ENCODE peak calls at places on chromosomes 3 and 15, in five cellular contexts. T, G, V, U and N are unnamed samples.

GRCh38 chr3:183180105-183180763 is 17.7 kb upstream of the LAMP3 start:
- DNase-seq in T (peak; percentile 25), G (no peak), V (no peak), U (no peak), N (no peak)

GRCh38 chr15:84982301-84982920 is 755 bp downstream of the PDE8A start:
- DNase-seq in T (peak; percentile 82), G (peak; percentile 18), V (peak; percentile 22), U (peak; percentile 58), N (peak; percentile 82)

GRCh38 chr3:9498781-9499180 is 54.8 kb downstream of the LHFPL4 start:
- DNase-seq in T (no peak), G (no peak), V (no peak), U (no peak), N (no peak)

GRCh38 chr3:150264560-150264959 is 143.5 kb upstream of the TSC22D2 start:
- DNase-seq in T (no peak), G (no peak), V (no peak), U (no peak), N (no peak)

GRCh38 chr3:178518660-178519396 is 17.4 kb upstream of the KCNMB2 start:
- DNase-seq in T (no peak), G (no peak), V (peak; percentile 24), U (peak; percentile 9), N (no peak)

GRCh38 chr3:63724987-63725386 is 72.5 kb downstream of the SNTN start:
- DNase-seq in T (no peak), G (peak; percentile 87), V (peak; percentile 93), U (no peak), N (no peak)

GRCh38 chr15:28974142-28974541 is 88.4 kb downstream of the APBA2 start:
- DNase-seq in T (no peak), G (no peak), V (no peak), U (no peak), N (no peak)

GRCh38 chr3:149479621-149480325 is 5.3 kb downstream of the TM4SF4 start:
- DNase-seq in T (no peak), G (peak; percentile 31), V (no peak), U (peak; percentile 90), N (peak; percentile 83)

GRCh38 chr3:177106184-177106583 is 91.1 kb downstream of the TBL1XR1 start:
- DNase-seq in T (no peak), G (no peak), V (no peak), U (no peak), N (no peak)

GRCh38 chr3:129827765-129828164 is 65.7 kb downstream of the TMCC1 start:
- DNase-seq in T (no peak), G (no peak), V (no peak), U (no peak), N (no peak)

GRCh38 chr3:5565026-5565425 is 377.5 kb downstream of the EDEM1 start:
- DNase-seq in T (no peak), G (peak; percentile 3), V (no peak), U (peak; percentile 2), N (no peak)

GRCh38 chr3:147049901-147050300 is 356.4 kb downstream of the ZIC4 start:
- DNase-seq in T (no peak), G (no peak), V (no peak), U (no peak), N (no peak)

GRCh38 chr3:69354948-69355347 is 30.9 kb downstream of the FRMD4B start:
- DNase-seq in T (no peak), G (no peak), V (peak; percentile 42), U (peak; percentile 79), N (no peak)

GRCh38 chr3:178671261-178672191 is 135.3 kb downstream of the KCNMB2 start:
- DNase-seq in T (no peak), G (peak; percentile 34), V (peak; percentile 89), U (no peak), N (no peak)

GRCh38 chr3:21826416-21826815 is 75.4 kb upstream of the ZNF385D start:
- DNase-seq in T (no peak), G (no peak), V (no peak), U (no peak), N (no peak)

GRCh38 chr3:128229077-128229837 is 76.0 kb downstream of the EEFSEC start:
- DNase-seq in T (no peak), G (no peak), V (no peak), U (no peak), N (no peak)

GRCh38 chr15:41881550-41881924 is 12.3 kb downstream of the SPTBN5 start:
- DNase-seq in T (peak; percentile 80), G (no peak), V (no peak), U (no peak), N (no peak)

GRCh38 chr15:41881925-41882688 is 11.7 kb downstream of the SPTBN5 start:
- DNase-seq in T (no peak), G (no peak), V (no peak), U (no peak), N (no peak)

GRCh38 chr15:41882689-41883483 is 11.0 kb downstream of the SPTBN5 start:
- DNase-seq in T (peak; percentile 70), G (no peak), V (no peak), U (no peak), N (no peak)

GRCh38 chr15:41884458-41884857 is 9.4 kb downstream of the SPTBN5 start:
- DNase-seq in T (peak; percentile 89), G (no peak), V (no peak), U (no peak), N (no peak)

GRCh38 chr15:41883484-41883825 is 10.4 kb downstream of the SPTBN5 start:
- DNase-seq in T (peak; percentile 78), G (no peak), V (no peak), U (no peak), N (no peak)
- H3K4me1 ChIP-seq in T (no peaks in the 10 kb centered on the region), G (peaks cover 2% of the 10 kb centered on the region), V (no peaks in the 10 kb centered on the region), U (no peaks in the 10 kb centered on the region), N (peaks cover 3% of the 10 kb centered on the region)

DNA sequence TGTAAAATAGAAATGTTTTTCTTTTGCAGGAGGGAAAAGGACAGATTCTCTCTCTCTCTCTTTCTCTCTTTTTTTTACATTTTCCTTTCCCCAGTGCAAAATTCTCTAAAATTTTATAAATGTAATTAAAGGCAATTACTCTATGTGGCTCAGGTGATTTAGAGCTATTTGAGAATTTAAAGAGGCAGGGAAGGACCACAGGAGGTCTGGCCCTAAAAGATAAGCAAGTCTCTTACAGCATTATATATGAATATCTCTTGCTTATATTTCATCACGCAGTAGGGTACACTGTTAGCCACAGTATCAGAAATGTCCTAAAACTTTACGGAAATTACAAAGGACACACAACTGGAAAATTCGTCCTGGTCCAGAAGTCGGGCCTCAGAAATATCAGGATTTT is 70.5 kb upstream of the PPIB start:
- DNase-seq in T (no peak), G (no peak), V (no peak), U (no peak), N (no peak)
- H3K4me1 ChIP-seq in T (no peaks in the 10 kb centered on the region), G (peaks cover 6% of the 10 kb centered on the region), V (peaks cover 11% of the 10 kb centered on the region), U (peaks cover 6% of the 10 kb centered on the region), N (no peaks in the 10 kb centered on the region)

DNA sequence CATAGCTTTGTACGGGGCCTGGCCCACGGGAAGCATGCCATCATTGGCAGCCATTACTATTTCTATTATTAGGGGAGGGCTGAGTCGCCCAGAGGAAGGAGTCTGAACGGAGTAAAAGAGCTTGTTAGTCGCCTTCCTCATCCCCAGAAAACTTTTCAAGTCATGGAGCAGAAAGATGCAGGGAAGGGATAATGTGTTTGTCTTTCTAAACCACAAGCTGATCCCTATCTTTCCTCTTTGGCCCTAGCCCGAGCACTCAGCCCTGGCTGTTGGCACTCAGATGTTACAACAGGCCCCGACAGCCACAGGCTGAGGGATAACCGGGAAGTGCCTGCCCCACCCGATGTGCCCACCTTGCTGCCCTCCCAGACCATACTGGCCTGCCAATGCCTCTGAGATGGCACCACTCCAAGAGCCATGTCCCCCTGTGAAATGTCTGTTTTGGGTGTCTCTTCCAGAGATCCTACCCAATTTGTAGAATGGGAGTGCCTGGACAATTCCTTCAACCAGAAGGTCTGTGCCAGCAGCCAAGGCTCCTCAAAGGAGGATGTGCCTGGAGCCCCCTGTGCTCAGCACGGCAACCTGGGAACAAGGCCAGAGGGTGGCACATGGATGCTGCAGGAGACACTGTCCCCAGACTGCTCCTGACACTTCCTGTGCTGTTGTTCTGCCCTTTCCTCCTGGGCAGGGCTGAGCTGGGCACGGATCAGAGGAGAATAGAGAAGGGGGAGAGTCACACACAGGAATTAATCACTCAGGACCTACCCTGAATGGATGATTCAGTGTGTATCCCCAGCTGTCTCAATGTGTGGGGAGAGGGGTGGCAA is 10.8 kb downstream of the PAK6 start:
- DNase-seq in T (no peak), G (peak; percentile 37), V (peak; percentile 56), U (no peak), N (peak; percentile 59)
- H3K4me1 ChIP-seq in T (no peaks in the 10 kb centered on the region), G (peaks cover 2% of the 10 kb centered on the region), V (peaks cover 27% of the 10 kb centered on the region), U (peaks cover 11% of the 10 kb centered on the region), N (peaks cover 10% of the 10 kb centered on the region)

GRCh38 chr15:81326466-81327212 is 2.7 kb upstream of the STARD5 start:
- DNase-seq in T (no peak), G (peak; percentile 38), V (no peak), U (no peak), N (no peak)

GRCh38 chr15:81329446-81329845 is 5.5 kb upstream of the STARD5 start:
- DNase-seq in T (no peak), G (no peak), V (no peak), U (no peak), N (no peak)

GRCh38 chr15:81323944-81324881 is at the start of gene STARD5:
- DNase-seq in T (peak; percentile 100), G (peak; percentile 96), V (peak; percentile 91), U (peak; percentile 97), N (peak; percentile 99)

GRCh38 chr15:81330351-81331085 is 6.6 kb upstream of the STARD5 start:
- DNase-seq in T (no peak), G (no peak), V (no peak), U (no peak), N (no peak)

DNA sequence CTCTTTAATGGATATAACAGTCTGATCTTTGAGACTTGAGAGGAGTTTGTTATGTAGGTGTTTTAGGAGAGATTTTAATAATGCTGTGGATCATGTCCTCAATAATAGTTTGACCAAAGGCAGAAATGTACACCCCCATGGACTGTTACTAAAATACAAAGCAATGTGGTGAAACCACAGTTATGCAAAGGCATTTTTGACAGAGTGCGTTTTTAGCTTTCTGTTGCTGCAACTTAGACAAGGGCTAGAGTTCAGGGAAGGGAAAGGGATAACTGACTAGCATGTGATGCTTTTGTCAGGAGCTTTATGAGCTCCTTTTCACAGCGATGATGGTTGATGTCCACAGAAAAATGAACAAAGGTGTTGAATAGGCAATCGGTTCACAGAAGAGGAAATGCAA is 3.6 kb upstream of the STARD5 start:
- DNase-seq in T (no peak), G (peak; percentile 91), V (no peak), U (no peak), N (no peak)
- H3K4me1 ChIP-seq in T (no peaks in the 10 kb centered on the region), G (peaks cover 25% of the 10 kb centered on the region), V (no peaks in the 10 kb centered on the region), U (peaks cover 8% of the 10 kb centered on the region), N (no peaks in the 10 kb centered on the region)

DNA sequence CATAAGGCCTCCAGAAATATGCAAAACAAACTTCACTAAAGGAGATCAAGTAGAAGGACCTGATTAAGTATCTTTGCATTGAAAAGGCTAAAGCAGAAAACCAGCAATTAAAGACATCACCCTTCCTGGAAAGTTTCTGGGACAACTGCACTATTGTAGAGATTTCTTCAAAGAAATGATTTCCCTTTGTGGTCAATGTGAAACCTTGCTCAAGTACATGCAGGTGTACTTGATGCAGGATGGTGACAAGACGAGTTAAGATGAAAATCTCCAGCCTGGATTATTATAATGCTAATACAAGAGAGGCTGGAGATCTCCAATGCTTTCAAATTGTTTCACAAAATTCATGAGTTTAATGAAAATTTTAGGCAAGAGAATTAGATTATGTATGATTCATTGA is 208.4 kb downstream of the TIGIT start:
- DNase-seq in T (no peak), G (no peak), V (no peak), U (no peak), N (no peak)
- H3K4me1 ChIP-seq in T (no peaks in the 10 kb centered on the region), G (peaks cover 11% of the 10 kb centered on the region), V (peaks cover 6% of the 10 kb centered on the region), U (peaks cover 7% of the 10 kb centered on the region), N (no peaks in the 10 kb centered on the region)